ENCODE peak calls at places on chromosomes 3 and 15, in seven cellular contexts. One of them, this sample, is unnamed.

GRCh38 chr3:42683875-42684593 is 1.3 kb upstream of the KLHL40 start:
- DNase-seq in aorta: peak; percentile 85
- DNase-seq in adrenal gland: peak; percentile 92
- DNase-seq in IMR-90: peak; percentile 97
- DNase-seq in left ventricle myocardium inferior: peak; percentile 75
- DNase-seq in thoracic aorta: peak; percentile 94
- DNase-seq in heart left ventricle: peak; percentile 65
- DNase-seq in this sample: peak; percentile 85

GRCh38 chr15:38972831-38973230 is 408.2 kb upstream of the RASGRP1 start:
- DNase-seq in IMR-90: no peak
- DNase-seq in adrenal gland: no peak
- DNase-seq in heart left ventricle: no peak
- DNase-seq in thoracic aorta: no peak
- DNase-seq in aorta: no peak
- DNase-seq in left ventricle myocardium inferior: no peak
- DNase-seq in this sample: no peak

GRCh38 chr3:113092746-113093145 is 102.0 kb downstream of the GTPBP8 start:
- DNase-seq in left ventricle myocardium inferior: no peak
- DNase-seq in thoracic aorta: no peak
- DNase-seq in IMR-90: no peak
- DNase-seq in aorta: no peak
- DNase-seq in adrenal gland: no peak
- DNase-seq in heart left ventricle: no peak
- DNase-seq in this sample: no peak

GRCh38 chr3:127182446-127182845 is 10.5 kb upstream of the PRR23E start:
- DNase-seq in heart left ventricle: no peak
- DNase-seq in thoracic aorta: no peak
- DNase-seq in left ventricle myocardium inferior: no peak
- DNase-seq in aorta: no peak
- DNase-seq in IMR-90: no peak
- DNase-seq in adrenal gland: no peak
- DNase-seq in this sample: no peak

GRCh38 chr3:192079098-192079497 is 618.1 kb downstream of the PYDC2 start:
- DNase-seq in IMR-90: no peak
- DNase-seq in aorta: no peak
- DNase-seq in thoracic aorta: no peak
- DNase-seq in left ventricle myocardium inferior: no peak
- DNase-seq in adrenal gland: no peak
- DNase-seq in heart left ventricle: no peak
- DNase-seq in this sample: no peak

GRCh38 chr15:95718441-95718840 is 612.1 kb upstream of the NR2F2 start:
- DNase-seq in thoracic aorta: no peak
- DNase-seq in heart left ventricle: peak; percentile 57
- DNase-seq in IMR-90: no peak
- DNase-seq in aorta: peak; percentile 54
- DNase-seq in left ventricle myocardium inferior: peak; percentile 44
- DNase-seq in adrenal gland: no peak
- DNase-seq in this sample: peak; percentile 43

GRCh38 chr15:77526582-77527163 is 106.0 kb downstream of the HMG20A start:
- DNase-seq in thoracic aorta: no peak
- DNase-seq in left ventricle myocardium inferior: no peak
- DNase-seq in heart left ventricle: no peak
- DNase-seq in IMR-90: no peak
- DNase-seq in aorta: peak; percentile 27
- DNase-seq in adrenal gland: no peak
- DNase-seq in this sample: no peak

GRCh38 chr3:113270096-113270495 is 58.7 kb downstream of the BOC start:
- DNase-seq in left ventricle myocardium inferior: no peak
- DNase-seq in heart left ventricle: no peak
- DNase-seq in aorta: no peak
- DNase-seq in IMR-90: peak; percentile 8
- DNase-seq in thoracic aorta: no peak
- DNase-seq in adrenal gland: no peak
- DNase-seq in this sample: no peak

GRCh38 chr3:14544282-14545250 is 4.4 kb upstream of the GRIP2 start:
- DNase-seq in thoracic aorta: no peak
- DNase-seq in IMR-90: no peak
- DNase-seq in heart left ventricle: no peak
- DNase-seq in left ventricle myocardium inferior: no peak
- DNase-seq in aorta: peak; percentile 32
- DNase-seq in adrenal gland: no peak
- DNase-seq in this sample: no peak

GRCh38 chr15:23869391-23869790 is 182.3 kb upstream of the NDN start:
- DNase-seq in left ventricle myocardium inferior: peak; percentile 40
- DNase-seq in adrenal gland: peak; percentile 37
- DNase-seq in heart left ventricle: peak; percentile 65
- DNase-seq in IMR-90: no peak
- DNase-seq in thoracic aorta: no peak
- DNase-seq in aorta: no peak
- DNase-seq in this sample: peak; percentile 8

GRCh38 chr3:124928333-124929202 is 6.0 kb downstream of the MUC13 start:
- DNase-seq in adrenal gland: peak; percentile 78
- DNase-seq in left ventricle myocardium inferior: peak; percentile 56
- DNase-seq in IMR-90: peak; percentile 74
- DNase-seq in aorta: peak; percentile 76
- DNase-seq in thoracic aorta: no peak
- DNase-seq in heart left ventricle: peak; percentile 65
- DNase-seq in this sample: peak; percentile 31

GRCh38 chr3:185519021-185519420 is 20.2 kb upstream of the TMEM41A start:
- DNase-seq in IMR-90: no peak
- DNase-seq in adrenal gland: no peak
- DNase-seq in left ventricle myocardium inferior: no peak
- DNase-seq in aorta: no peak
- DNase-seq in thoracic aorta: no peak
- DNase-seq in heart left ventricle: no peak
- DNase-seq in this sample: no peak

GRCh38 chr3:42946050-42946449 is 33.1 kb upstream of the GASK1A start:
- DNase-seq in adrenal gland: no peak
- DNase-seq in heart left ventricle: no peak
- DNase-seq in thoracic aorta: no peak
- DNase-seq in aorta: no peak
- DNase-seq in left ventricle myocardium inferior: no peak
- DNase-seq in IMR-90: no peak
- DNase-seq in this sample: no peak

GRCh38 chr15:100941536-100941935 is 22.4 kb downstream of the LRRK1 start:
- DNase-seq in aorta: no peak
- DNase-seq in adrenal gland: no peak
- DNase-seq in left ventricle myocardium inferior: no peak
- DNase-seq in IMR-90: no peak
- DNase-seq in heart left ventricle: no peak
- DNase-seq in thoracic aorta: no peak
- DNase-seq in this sample: no peak

GRCh38 chr15:100940785-100941379 is 21.7 kb downstream of the LRRK1 start:
- DNase-seq in adrenal gland: no peak
- DNase-seq in thoracic aorta: no peak
- DNase-seq in heart left ventricle: no peak
- DNase-seq in IMR-90: no peak
- DNase-seq in aorta: no peak
- DNase-seq in left ventricle myocardium inferior: no peak
- DNase-seq in this sample: no peak

GRCh38 chr15:100942656-100943055 is 23.5 kb downstream of the LRRK1 start:
- DNase-seq in left ventricle myocardium inferior: no peak
- DNase-seq in aorta: no peak
- DNase-seq in IMR-90: no peak
- DNase-seq in heart left ventricle: no peak
- DNase-seq in thoracic aorta: no peak
- DNase-seq in adrenal gland: no peak
- DNase-seq in this sample: no peak

GRCh38 chr15:100937171-100937570 is 18.0 kb downstream of the LRRK1 start:
- DNase-seq in adrenal gland: no peak
- DNase-seq in IMR-90: no peak
- DNase-seq in left ventricle myocardium inferior: no peak
- DNase-seq in heart left ventricle: no peak
- DNase-seq in thoracic aorta: no peak
- DNase-seq in aorta: no peak
- DNase-seq in this sample: no peak

GRCh38 chr15:100939786-100940185 is 20.6 kb downstream of the LRRK1 start:
- DNase-seq in left ventricle myocardium inferior: no peak
- DNase-seq in adrenal gland: no peak
- DNase-seq in IMR-90: no peak
- DNase-seq in aorta: no peak
- DNase-seq in heart left ventricle: no peak
- DNase-seq in thoracic aorta: no peak
- DNase-seq in this sample: no peak
- H3K4me1 ChIP-seq in left ventricle myocardium inferior: peaks cover 15% of the 10 kb centered on the region
- H3K4me1 ChIP-seq in adrenal gland: no peaks in the 10 kb centered on the region
- H3K4me1 ChIP-seq in IMR-90: peaks cover 2% of the 10 kb centered on the region
- H3K4me1 ChIP-seq in aorta: no peaks in the 10 kb centered on the region
- H3K4me1 ChIP-seq in heart left ventricle: peaks cover 5% of the 10 kb centered on the region
- H3K4me1 ChIP-seq in thoracic aorta: peaks cover 8% of the 10 kb centered on the region
- H3K4me1 ChIP-seq in this sample: peaks cover 40% of the 10 kb centered on the region

DNA sequence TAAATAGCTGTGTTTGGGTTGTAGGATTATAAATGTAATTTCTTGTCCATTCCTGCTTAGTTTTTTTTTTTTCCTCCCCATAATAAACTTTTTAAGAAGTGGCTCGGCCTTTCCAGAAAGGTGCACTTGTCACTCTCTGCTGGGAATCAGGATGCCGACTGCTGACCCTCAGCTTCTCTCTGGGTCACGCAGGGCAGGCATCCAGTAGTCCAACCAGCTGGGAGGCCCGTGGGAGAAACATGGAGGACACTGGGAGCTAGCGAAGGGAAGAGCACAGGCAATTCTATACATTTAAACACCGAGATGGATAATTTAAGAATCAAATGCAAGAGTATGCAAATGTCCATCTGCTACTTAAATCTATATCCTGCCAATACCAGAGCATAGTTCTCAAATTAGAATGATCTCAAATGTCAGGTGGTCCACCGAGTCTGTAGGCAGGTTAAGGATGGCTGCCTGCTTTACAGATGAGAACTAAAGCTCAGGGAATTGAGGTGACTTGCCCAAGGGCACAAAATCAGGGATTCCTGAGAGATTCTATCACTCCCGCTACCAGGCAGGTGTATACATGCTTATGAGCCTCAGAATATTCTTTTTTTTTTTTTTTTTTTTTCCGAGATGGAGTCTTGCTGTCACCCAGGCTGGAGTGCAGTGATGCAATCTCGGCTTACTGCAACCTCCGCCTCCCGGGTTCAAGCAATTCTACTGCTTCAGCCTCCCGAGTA is 64.5 kb downstream of the DAPK2 start:
- DNase-seq in adrenal gland: no peak
- DNase-seq in left ventricle myocardium inferior: no peak
- DNase-seq in IMR-90: no peak
- DNase-seq in aorta: no peak
- DNase-seq in thoracic aorta: no peak
- DNase-seq in heart left ventricle: peak; percentile 28
- DNase-seq in this sample: no peak
- H3K4me3 ChIP-seq in adrenal gland: no peak overlapping the region
- H3K4me3 ChIP-seq in left ventricle myocardium inferior: no peak overlapping the region
- H3K4me3 ChIP-seq in IMR-90: no peak overlapping the region
- H3K4me3 ChIP-seq in aorta: no peak overlapping the region
- H3K4me3 ChIP-seq in thoracic aorta: no peak overlapping the region
- H3K4me3 ChIP-seq in heart left ventricle: no peak overlapping the region
- H3K4me3 ChIP-seq in this sample: no peak overlapping the region

GRCh38 chr15:89978914-89979313 is 22.2 kb upstream of the ZNF710 start:
- DNase-seq in IMR-90: no peak
- DNase-seq in thoracic aorta: no peak
- DNase-seq in adrenal gland: no peak
- DNase-seq in aorta: no peak
- DNase-seq in heart left ventricle: no peak
- DNase-seq in left ventricle myocardium inferior: no peak
- DNase-seq in this sample: no peak

GRCh38 chr15:89971592-89971997 is 29.5 kb upstream of the ZNF710 start:
- DNase-seq in IMR-90: peak; percentile 52
- DNase-seq in left ventricle myocardium inferior: peak; percentile 46
- DNase-seq in adrenal gland: peak; percentile 69
- DNase-seq in heart left ventricle: peak; percentile 71
- DNase-seq in aorta: peak; percentile 51
- DNase-seq in thoracic aorta: no peak
- DNase-seq in this sample: peak; percentile 23

GRCh38 chr15:89972085-89972484 is 29.0 kb upstream of the ZNF710 start:
- DNase-seq in aorta: peak; percentile 62
- DNase-seq in heart left ventricle: no peak
- DNase-seq in IMR-90: no peak
- DNase-seq in adrenal gland: no peak
- DNase-seq in left ventricle myocardium inferior: no peak
- DNase-seq in thoracic aorta: no peak
- DNase-seq in this sample: no peak

DNA sequence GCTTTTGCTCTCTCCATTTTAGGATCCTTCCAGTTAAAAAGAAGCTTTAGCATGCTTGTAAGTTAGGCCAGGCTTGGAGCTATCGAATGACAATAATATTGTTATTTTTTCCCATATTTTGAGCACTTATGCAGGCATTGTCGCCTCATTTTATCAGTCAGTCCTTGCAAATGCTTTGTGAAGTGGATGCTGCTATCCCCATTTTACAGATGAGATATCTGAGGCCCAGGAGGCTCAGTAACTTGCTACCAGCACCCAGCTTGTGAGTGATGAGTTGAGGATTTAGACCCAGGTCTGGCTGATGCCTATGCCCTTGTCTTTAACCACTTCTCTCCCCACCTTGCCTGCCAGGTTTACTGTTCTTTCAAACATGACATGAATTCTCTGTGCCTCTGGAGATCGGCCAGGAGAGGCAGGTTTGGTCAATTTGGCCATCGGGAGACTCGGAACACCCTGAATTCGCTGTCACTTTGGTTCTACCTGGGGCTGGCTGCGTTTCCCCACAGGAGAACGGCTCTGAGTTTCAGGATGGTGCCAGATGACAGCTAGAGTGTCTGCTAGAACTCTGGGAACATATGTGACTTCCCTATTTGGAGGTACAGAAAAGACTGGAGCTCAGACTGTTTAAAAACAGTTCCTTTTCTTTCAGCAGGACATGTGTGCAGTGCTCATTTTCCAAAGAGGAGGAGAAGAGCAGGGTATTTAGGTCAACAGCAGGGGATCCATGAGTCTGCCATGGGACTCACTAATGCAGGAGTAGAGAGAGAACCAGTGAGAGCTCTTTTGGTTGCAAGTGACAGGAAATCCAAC is 25.4 kb upstream of the ZNF710 start:
- DNase-seq in IMR-90: no peak
- DNase-seq in adrenal gland: no peak
- DNase-seq in aorta: no peak
- DNase-seq in thoracic aorta: no peak
- DNase-seq in heart left ventricle: no peak
- DNase-seq in left ventricle myocardium inferior: no peak
- DNase-seq in this sample: no peak
- H3K4me1 ChIP-seq in IMR-90: no peaks in the 10 kb centered on the region
- H3K4me1 ChIP-seq in adrenal gland: no peaks in the 10 kb centered on the region
- H3K4me1 ChIP-seq in aorta: no peaks in the 10 kb centered on the region
- H3K4me1 ChIP-seq in thoracic aorta: no peaks in the 10 kb centered on the region
- H3K4me1 ChIP-seq in heart left ventricle: no peaks in the 10 kb centered on the region
- H3K4me1 ChIP-seq in left ventricle myocardium inferior: no peaks in the 10 kb centered on the region
- H3K4me1 ChIP-seq in this sample: no peaks in the 10 kb centered on the region

DNA sequence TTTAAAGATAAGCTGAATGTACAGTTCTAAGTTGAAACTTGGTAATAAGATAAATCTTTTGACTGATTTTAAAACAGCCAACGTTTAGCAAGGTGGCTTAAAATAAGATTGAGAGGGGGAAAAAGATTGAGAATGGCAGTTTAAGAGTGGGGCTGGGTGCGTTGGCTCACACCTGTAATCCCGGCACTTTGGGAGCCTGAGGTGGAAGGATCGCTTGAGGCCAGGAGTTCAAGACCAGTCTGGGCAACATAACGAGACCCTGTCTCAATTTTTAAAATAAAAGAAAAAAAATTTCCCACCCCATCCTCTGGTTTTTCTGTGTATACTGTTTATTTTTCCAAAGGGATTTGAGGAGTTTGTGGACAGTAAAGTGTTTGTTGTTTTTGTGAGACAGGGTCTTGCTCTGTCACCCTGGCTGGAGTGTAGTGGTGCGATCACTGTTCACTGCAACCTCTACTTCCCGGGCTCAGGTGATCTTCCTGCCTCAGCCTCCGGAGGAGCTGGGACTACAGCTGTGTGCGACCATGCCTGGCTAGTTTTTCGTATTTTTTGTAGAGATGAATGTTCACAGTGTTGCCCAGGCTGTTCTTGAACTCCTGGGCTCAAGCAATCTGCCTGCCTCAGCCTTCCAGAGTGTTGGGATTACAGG is 3.0 kb downstream of the MAPK6 start:
- DNase-seq in left ventricle myocardium inferior: no peak
- DNase-seq in aorta: no peak
- DNase-seq in adrenal gland: no peak
- DNase-seq in IMR-90: no peak
- DNase-seq in heart left ventricle: no peak
- DNase-seq in thoracic aorta: no peak
- DNase-seq in this sample: no peak
- H3K4me3 ChIP-seq in left ventricle myocardium inferior: no peak overlapping the region
- H3K4me3 ChIP-seq in aorta: no peak overlapping the region
- H3K4me3 ChIP-seq in adrenal gland: peak overlapping the region; percentile 35
- H3K4me3 ChIP-seq in IMR-90: peak overlapping the region; percentile 9
- H3K4me3 ChIP-seq in heart left ventricle: peak overlapping the region; percentile 68
- H3K4me3 ChIP-seq in thoracic aorta: peak overlapping the region; percentile 79
- H3K4me3 ChIP-seq in this sample: peak overlapping the region; percentile 2

This sample was measured in heart right ventricle.